ENCODE peak calls at places on chromosomes 2 and 18, in four cellular contexts. D, Q, C and L are unnamed samples. For H3K4me1, the result is how much of the 10 kb centered on the place peaks cover.

GRCh38 chr2:179486969-179487752 is 222.5 kb upstream of the SESTD1 start:
- ATAC-seq in D (no peak), Q (no peak), C (no peak), L (peak)

GRCh38 chr18:3814840-3815239 is 364.9 kb downstream of the TGIF1 start:
- ATAC-seq in D (no peak), Q (no peak), C (no peak), L (no peak)

GRCh38 chr18:71105078-71105819 is 816.4 kb downstream of the SOCS6 start:
- ATAC-seq in D (no peak), Q (no peak), C (no peak), L (no peak)

GRCh38 chr2:98058191-98058975 is 28.6 kb upstream of the VWA3B start:
- ATAC-seq in D (no peak), Q (no peak), C (no peak), L (no peak)

GRCh38 chr2:95323347-95324155 is 26.4 kb downstream of the KCNIP3 start:
- ATAC-seq in D (peak), Q (peak), C (peak), L (no peak)

GRCh38 chr18:79944746-79945117 is 6.7 kb downstream of the SLC66A2 start:
- ATAC-seq in D (no peak), Q (no peak), C (no peak), L (no peak)

GRCh38 chr2:205041472-205042130 is 496.3 kb downstream of the PARD3B start:
- ATAC-seq in D (no peak), Q (no peak), C (no peak), L (no peak)

GRCh38 chr2:180071797-180072196 is 64.7 kb upstream of the CWC22 start:
- ATAC-seq in D (no peak), Q (no peak), C (no peak), L (no peak)

GRCh38 chr18:24293254-24293653 is 104.4 kb downstream of the OSBPL1A start:
- ATAC-seq in D (no peak), Q (no peak), C (peak), L (no peak)

GRCh38 chr2:200534572-200534971 is 8.6 kb downstream of the SGO2 start:
- ATAC-seq in D (no peak), Q (no peak), C (no peak), L (no peak)

GRCh38 chr18:43068781-43069180 is 46.7 kb downstream of the RIT2 start:
- ATAC-seq in D (no peak), Q (no peak), C (no peak), L (no peak)

GRCh38 chr2:219252900-219253752 is at the start of gene TUBA4B:
- ATAC-seq in D (peak), Q (peak), C (peak), L (peak)

GRCh38 chr2:170217778-170218251 is 39.9 kb downstream of the MYO3B start:
- ATAC-seq in D (no peak), Q (no peak), C (no peak), L (peak)

GRCh38 chr2:182814804-182815203 is 51.6 kb downstream of the FRZB start:
- ATAC-seq in D (no peak), Q (no peak), C (peak), L (no peak)

GRCh38 chr2:220572385-220572784 is 945.0 kb downstream of the SLC4A3 start:
- ATAC-seq in D (no peak), Q (no peak), C (no peak), L (no peak)

GRCh38 chr2:202127793-202128215 is 54.7 kb downstream of the KIAA2012 start:
- ATAC-seq in D (no peak), Q (no peak), C (no peak), L (no peak)

GRCh38 chr18:66136039-66136438 is 385.2 kb downstream of the CDH7 start:
- ATAC-seq in D (no peak), Q (no peak), C (no peak), L (no peak)

GRCh38 chr2:203734276-203734983 is 28.0 kb downstream of the CD28 start:
- ATAC-seq in D (no peak), Q (no peak), C (no peak), L (no peak)

GRCh38 chr2:88161446-88161845 is 8.7 kb upstream of the THNSL2 start:
- ATAC-seq in D (no peak), Q (no peak), C (no peak), L (no peak)

GRCh38 chr2:36584148-36584794 is 13.7 kb downstream of the FEZ2 start:
- ATAC-seq in D (no peak), Q (no peak), C (no peak), L (no peak)

GRCh38 chr2:24511894-24512293 is 20.8 kb downstream of the NCOA1 start:
- ATAC-seq in D (no peak), Q (no peak), C (no peak), L (no peak)

GRCh38 chr2:56040834-56041233 is 117.3 kb upstream of the EFEMP1 start:
- ATAC-seq in D (no peak), Q (no peak), C (no peak), L (no peak)

GRCh38 chr2:108635630-108636354 is 83.5 kb upstream of the RANBP2 start:
- ATAC-seq in D (peak), Q (peak), C (peak), L (peak)

GRCh38 chr2:95039410-95039809 is 13.9 kb downstream of the MAL start:
- ATAC-seq in D (no peak), Q (no peak), C (no peak), L (no peak)

GRCh38 chr2:219769044-219770030 is 141.9 kb downstream of the SLC4A3 start:
- ATAC-seq in D (no peak), Q (no peak), C (no peak), L (peak)

GRCh38 chr2:127182626-127183458 is 37.3 kb downstream of the CYP27C1 start:
- ATAC-seq in D (peak), Q (no peak), C (no peak), L (no peak)

GRCh38 chr2:206776432-206776831 is 11.0 kb downstream of the FASTKD2 start:
- ATAC-seq in D (no peak), Q (no peak), C (no peak), L (no peak)

GRCh38 chr2:74066491-74067203 is 81.1 kb downstream of the BOLA3 start:
- ATAC-seq in D (no peak), Q (no peak), C (no peak), L (no peak)

GRCh38 chr2:70083344-70084156 is 3.7 kb upstream of the PCBP1 start:
- ATAC-seq in D (no peak), Q (peak), C (no peak), L (no peak)

GRCh38 chr2:138922973-138923563 is 142.9 kb upstream of the NXPH2 start:
- ATAC-seq in D (no peak), Q (peak), C (no peak), L (no peak)

GRCh38 chr18:33356735-33357134 is 83.8 kb downstream of the CCDC178 start:
- ATAC-seq in D (no peak), Q (no peak), C (no peak), L (no peak)

GRCh38 chr2:108941161-108941665 is 47.8 kb downstream of the EDAR start:
- ATAC-seq in D (no peak), Q (no peak), C (no peak), L (no peak)

GRCh38 chr2:23628926-23629325 is 243.9 kb downstream of the KLHL29 start:
- ATAC-seq in D (no peak), Q (no peak), C (peak), L (no peak)

GRCh38 chr2:26735883-26736588 is 28.0 kb upstream of the SLC35F6 start:
- ATAC-seq in D (peak), Q (no peak), C (no peak), L (no peak)

GRCh38 chr18:54561864-54562263 is 29.2 kb upstream of the DYNAP start:
- ATAC-seq in D (no peak), Q (no peak), C (no peak), L (no peak)

GRCh38 chr18:26792661-26793060 is 72.8 kb downstream of the AQP4 start:
- ATAC-seq in D (no peak), Q (no peak), C (no peak), L (no peak)

GRCh38 chr18:26791676-26792075 is 73.8 kb downstream of the AQP4 start:
- ATAC-seq in D (no peak), Q (no peak), C (no peak), L (no peak)

DNA sequence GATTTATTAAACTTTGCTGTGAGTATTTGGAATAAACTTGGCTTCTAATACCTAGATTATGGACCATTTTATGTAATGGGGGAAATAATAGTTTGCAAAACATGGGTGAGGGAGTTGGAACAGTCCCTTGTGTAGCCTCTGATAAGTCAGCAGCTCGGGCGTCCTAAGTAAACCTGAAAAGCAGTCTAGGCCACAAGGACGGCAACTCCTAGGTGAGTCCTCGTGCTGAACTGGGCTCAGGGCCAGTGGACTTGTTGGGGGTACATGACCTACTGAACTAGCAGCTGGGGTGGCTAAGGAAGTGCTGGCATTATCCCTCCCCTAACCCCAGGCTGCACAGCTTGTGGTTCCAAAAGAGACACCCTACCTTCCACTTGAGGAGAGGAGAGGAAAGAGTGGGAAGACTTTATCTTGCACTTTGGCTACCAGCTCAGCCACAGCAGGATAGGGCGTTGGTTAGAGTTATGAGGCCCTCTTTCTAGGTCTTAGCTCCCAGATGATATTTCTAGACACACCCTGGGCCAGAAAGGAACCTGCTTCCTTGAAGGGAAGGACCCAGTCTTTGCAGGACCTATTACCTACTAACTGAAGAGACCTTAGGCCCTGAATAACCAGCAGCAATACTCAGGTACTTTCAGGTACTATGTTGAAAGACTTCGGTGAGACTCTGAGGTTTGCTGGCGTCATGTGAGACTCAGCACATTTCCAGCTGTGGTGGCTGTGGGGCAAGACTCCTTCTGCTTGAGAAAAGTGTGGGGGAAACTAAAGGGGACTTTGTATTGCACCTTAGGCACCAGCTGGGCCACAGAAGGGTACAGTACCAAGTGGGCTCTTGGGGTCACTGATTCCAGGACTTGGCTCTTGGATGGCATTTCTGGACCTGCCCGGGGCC is 71.1 kb downstream of the AQP4 start:
- ATAC-seq in D (no peak), Q (no peak), C (no peak), L (no peak)
- TF ChIP-seq POLR2AphosphoS5 in D (no peak), Q (no peak), C (no peak), L (no peak)

DNA sequence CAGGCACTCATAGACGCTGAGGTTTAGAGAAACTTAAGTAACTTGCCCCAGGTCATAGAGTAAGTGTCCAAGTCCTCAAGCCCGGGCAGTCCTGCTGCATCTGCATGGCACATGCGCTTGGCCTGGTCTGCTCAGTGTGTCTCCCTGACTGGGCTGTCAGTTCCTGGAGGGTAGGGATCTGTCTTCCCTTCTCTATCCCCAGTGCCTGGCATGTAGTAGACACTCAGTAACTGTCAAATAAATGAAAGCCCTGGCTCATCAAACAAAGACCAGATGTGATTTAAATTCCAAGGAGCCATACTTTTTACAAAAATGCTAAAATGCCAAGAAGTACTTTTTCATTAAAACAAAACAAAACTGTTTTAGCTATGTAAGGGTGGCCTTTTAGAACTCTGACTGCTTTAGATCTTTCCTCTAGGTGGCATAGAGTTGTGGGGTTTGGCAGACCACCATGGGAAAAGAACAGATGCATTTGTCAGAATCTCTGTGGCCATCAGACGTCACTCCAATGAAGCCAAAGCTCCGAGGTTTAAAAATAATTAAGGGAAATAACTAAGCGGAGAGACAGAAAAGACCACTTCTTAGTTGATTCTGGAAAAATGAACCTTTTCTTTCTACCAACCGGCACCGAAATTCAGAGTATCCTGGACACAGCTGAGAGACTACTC is 34.0 kb downstream of the EPAS1 start:
- ATAC-seq in D (peak), Q (no peak), C (no peak), L (no peak)
- H3K4me1 ChIP-seq in D (half or more), Q (under half), C (under half), L (under half)

GRCh38 chr2:118012778-118013177 is 1.1 kb downstream of the CCDC93 start:
- ATAC-seq in D (no peak), Q (no peak), C (no peak), L (no peak)

GRCh38 chr2:118014492-118014824 is 588 bp upstream of the CCDC93 start:
- ATAC-seq in D (peak), Q (no peak), C (no peak), L (no peak)

GRCh38 chr2:118013221-118013723 is 598 bp downstream of the CCDC93 start:
- ATAC-seq in D (peak), Q (peak), C (peak), L (peak)

GRCh38 chr2:118016911-118017310 is 3.0 kb upstream of the CCDC93 start:
- ATAC-seq in D (no peak), Q (no peak), C (no peak), L (no peak)

DNA sequence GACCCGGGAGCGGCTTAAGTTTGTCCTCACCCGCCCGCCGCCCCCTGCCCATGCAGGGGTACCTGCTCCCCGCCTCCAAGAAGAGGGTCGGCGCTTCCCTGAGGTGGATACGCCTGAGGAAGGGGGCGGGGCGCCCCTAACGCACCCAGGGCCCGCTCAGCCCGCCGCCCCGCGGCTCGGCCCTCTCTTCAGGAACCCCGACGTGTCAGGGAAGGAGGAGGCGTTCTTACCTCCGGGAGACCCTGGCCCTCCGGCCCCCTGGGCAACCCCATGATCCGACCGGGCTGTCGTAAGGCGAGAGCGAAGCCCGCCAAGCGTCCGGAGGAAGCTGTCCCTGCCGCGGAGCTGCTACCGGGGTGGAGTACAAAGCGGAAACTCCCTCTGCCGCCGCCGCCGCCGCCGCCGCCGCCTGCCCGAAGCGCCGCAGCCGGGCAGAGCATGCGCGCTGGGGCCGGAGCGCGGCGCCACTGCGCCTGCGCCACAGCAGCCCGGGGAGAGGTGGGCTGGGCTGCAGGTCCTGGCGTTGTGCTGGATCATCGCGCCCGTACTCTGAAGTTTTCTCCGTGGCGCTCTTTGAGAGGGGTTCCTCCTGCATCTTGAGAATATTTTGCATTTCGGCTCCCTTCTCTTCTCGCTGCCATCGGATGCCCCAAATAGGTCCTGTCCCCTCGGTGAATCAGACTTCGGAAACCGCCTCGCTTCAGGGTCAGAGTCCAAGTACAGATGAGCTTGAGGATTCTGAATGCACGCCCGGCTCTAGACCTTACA is at the start of gene CCDC93:
- ATAC-seq in D (peak), Q (peak), C (peak), L (peak)
- TF ChIP-seq POLR2AphosphoS5 in D (peak), Q (peak), C (peak), L (peak)

GRCh38 chr18:45688113-45688512 is 35.9 kb upstream of the SLC14A1 start:
- ATAC-seq in D (no peak), Q (no peak), C (no peak), L (no peak)
- H3K4me1 ChIP-seq in D (under half), Q (under half), C (under half), L (under half)

GRCh38 chr2:15640784-15641183 is 49.1 kb downstream of the DDX1 start:
- ATAC-seq in D (no peak), Q (no peak), C (no peak), L (no peak)

GRCh38 chr2:15639323-15640251 is 47.9 kb downstream of the DDX1 start:
- ATAC-seq in D (no peak), Q (no peak), C (no peak), L (no peak)

GRCh38 chr2:15638720-15639119 is 47.1 kb downstream of the DDX1 start:
- ATAC-seq in D (no peak), Q (no peak), C (no peak), L (no peak)

GRCh38 chr2:15641530-15641982 is 49.9 kb downstream of the DDX1 start:
- ATAC-seq in D (no peak), Q (no peak), C (no peak), L (no peak)

GRCh38 chr2:15640291-15640711 is 48.6 kb downstream of the DDX1 start:
- ATAC-seq in D (no peak), Q (no peak), C (no peak), L (no peak)
- TF ChIP-seq POLR2AphosphoS5 in D (no peak), Q (no peak), C (no peak), L (no peak)

DNA sequence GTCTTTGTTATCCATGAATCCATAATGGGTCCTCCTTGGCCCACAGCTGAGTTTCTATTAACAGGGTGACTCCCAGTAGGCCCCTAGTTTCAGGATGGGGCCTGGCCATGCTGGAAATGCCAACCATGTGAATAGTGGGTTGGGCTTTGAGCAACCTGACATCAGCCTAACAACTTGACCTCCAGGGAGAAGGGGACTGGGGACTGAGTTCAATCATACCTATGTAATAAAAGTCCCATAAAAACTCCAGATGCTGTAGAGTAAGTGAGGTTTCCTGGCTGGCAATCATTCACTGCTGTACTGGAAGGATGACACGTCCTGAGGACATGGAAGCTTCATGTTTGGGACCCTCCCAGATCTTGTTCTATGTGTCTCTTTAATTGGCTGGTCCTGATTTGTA is 7.9 kb downstream of the REV1 start:
- ATAC-seq in D (peak), Q (peak), C (peak), L (no peak)
- H3K4me1 ChIP-seq in D (under half), Q (under half), C (under half), L (half or more)

DNA sequence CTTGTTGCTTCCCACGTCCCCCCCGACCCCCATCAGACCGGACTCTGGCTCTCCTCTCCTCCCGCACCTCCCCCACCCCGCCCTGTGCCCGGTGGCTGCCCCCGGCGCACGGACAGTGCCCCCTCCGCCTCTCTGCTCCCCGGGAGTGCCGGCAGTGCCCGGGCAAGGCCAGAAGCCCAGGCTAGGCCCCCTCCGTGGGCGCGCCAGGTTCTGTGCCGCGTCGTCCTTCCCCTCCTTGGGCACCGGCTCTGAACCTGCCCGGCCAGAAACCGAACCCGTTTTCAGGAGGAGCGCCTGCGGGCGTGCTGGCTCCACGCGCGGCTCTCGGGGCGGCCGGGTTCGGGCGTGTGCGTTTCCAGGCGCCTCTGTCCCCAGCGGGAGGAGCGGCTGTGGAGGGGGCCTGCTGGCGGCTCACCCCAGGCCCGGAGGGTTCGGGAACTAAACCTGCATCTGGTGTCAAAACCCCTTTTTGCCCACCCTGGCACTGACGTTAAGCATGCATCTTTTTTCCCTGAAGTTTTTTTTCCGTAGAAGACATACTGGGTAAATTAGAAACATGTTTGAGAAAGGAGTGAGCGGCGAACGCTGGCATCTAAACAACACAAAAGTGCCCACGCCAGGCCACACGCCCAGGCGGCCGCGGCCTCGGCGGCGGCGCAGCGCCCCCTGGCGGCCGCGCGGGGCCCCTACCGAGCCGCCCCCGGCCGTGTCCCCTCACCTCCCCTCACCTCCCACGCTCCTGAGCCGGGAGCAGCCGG is 123.9 kb upstream of the SLC1A4 start:
- ATAC-seq in D (peak), Q (peak), C (peak), L (peak)
- TF ChIP-seq POLR2AphosphoS5 in D (no peak), Q (no peak), C (no peak), L (no peak)